ENCODE peak calls at places on chromosomes 6 and 20, in five cellular contexts. J is ovary, N is HCT116, Y is lower leg skin, X is IMR-90. B is an unnamed sample.

GRCh38 chr6:106677282-106677681 is 47.9 kb downstream of the QRSL1 start:
- DNase-seq in Y (no peak), J (no peak), X (no peak), N (no peak), B (no peak)

GRCh38 chr6:75934643-75935472 is 137.6 kb downstream of the IMPG1 start:
- DNase-seq in X (peak; percentile 79), N (peak; percentile 48), J (peak; percentile 37), Y (no peak), B (peak; percentile 42)

GRCh38 chr6:44431118-44431725 is 43.7 kb downstream of the CDC5L start:
- DNase-seq in J (peak; percentile 56), Y (no peak), N (peak; percentile 45), X (peak; percentile 73), B (no peak)

GRCh38 chr6:100099189-100100074 is 105.4 kb upstream of the MCHR2 start:
- DNase-seq in X (peak; percentile 41), Y (no peak), N (peak; percentile 16), J (no peak), B (no peak)

GRCh38 chr6:17469006-17469972 is 75.9 kb downstream of the CAP2 start:
- DNase-seq in J (no peak), Y (peak; percentile 57), X (no peak), N (no peak), B (no peak)

GRCh38 chr6:122996797-122997520 is 924 bp downstream of the CLVS2 start:
- DNase-seq in X (no peak), N (no peak), Y (no peak), J (no peak), B (no peak)

GRCh38 chr20:22430746-22431168 is 153.6 kb downstream of the FOXA2 start:
- DNase-seq in N (no peak), Y (no peak), J (no peak), X (no peak), B (no peak)

GRCh38 chr20:48260370-48260769 is 475.1 kb upstream of the SULF2 start:
- DNase-seq in X (no peak), J (no peak), Y (peak; percentile 84), N (no peak), B (no peak)

GRCh38 chr6:139982652-139983051 is 608.2 kb upstream of the CITED2 start:
- DNase-seq in X (peak; percentile 74), N (no peak), J (no peak), Y (no peak), B (no peak)

GRCh38 chr20:47642118-47642517 is 140.4 kb downstream of the NCOA3 start:
- DNase-seq in X (no peak), J (no peak), N (no peak), Y (no peak), B (no peak)

GRCh38 chr6:105644073-105644489 is 241.2 kb upstream of the PREP start:
- DNase-seq in Y (no peak), N (no peak), J (no peak), X (no peak), B (no peak)

GRCh38 chr20:49980140-49981008 is 2.4 kb upstream of the SNAI1 start:
- DNase-seq in Y (no peak), X (no peak), J (no peak), N (no peak), B (no peak)

GRCh38 chr6:119738425-119738824 is 388.9 kb upstream of the MAN1A1 start:
- DNase-seq in Y (no peak), J (no peak), N (no peak), X (no peak), B (no peak)

GRCh38 chr6:134810402-134810801 is 139.5 kb downstream of the ALDH8A1 start:
- DNase-seq in N (no peak), X (peak; percentile 34), Y (no peak), J (no peak), B (no peak)

GRCh38 chr6:133590814-133591213 is 298.1 kb upstream of the TCF21 start:
- DNase-seq in J (no peak), Y (no peak), N (no peak), X (peak; percentile 41), B (no peak)

GRCh38 chr6:133594551-133594950 is 294.4 kb upstream of the TCF21 start:
- DNase-seq in N (no peak), J (no peak), Y (no peak), X (peak; percentile 34), B (no peak)

GRCh38 chr6:133590196-133590595 is 298.7 kb upstream of the TCF21 start:
- DNase-seq in Y (no peak), J (no peak), X (no peak), N (no peak), B (no peak)

GRCh38 chr6:133587841-133588240 is 301.1 kb upstream of the TCF21 start:
- DNase-seq in J (no peak), X (peak; percentile 87), Y (no peak), N (no peak), B (no peak)

DNA sequence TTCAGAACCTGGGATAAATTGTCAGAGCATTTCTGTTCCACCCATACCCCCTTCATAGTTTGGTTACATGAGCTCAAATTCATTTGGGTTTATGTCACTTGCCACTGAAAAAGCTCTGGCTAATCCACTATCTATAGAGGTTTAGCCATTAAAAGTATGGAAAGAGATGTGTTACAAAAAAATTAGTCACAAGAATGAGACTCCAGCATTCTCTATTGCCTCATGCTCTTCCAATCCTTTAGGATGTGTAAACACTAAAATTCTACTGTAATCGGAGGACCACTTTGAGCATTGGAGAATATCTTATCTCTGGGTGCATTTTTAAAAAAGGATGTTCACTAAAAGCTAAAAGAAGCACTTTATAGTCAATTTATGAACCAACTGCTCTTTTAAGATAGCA is 297.6 kb upstream of the TCF21 start:
- DNase-seq in J (no peak), Y (no peak), X (peak; percentile 57), N (no peak), B (no peak)
- TF ChIP-seq POLR2A in J (no peak), Y (no peak), X (no peak), N (no peak), B (no peak)

GRCh38 chr6:111088668-111089003 is 1.3 kb downstream of the SLC16A10 start:
- DNase-seq in N (no peak), X (no peak), Y (no peak), J (no peak), B (no peak)

GRCh38 chr6:111087871-111088667 is 766 bp downstream of the SLC16A10 start:
- DNase-seq in X (no peak), J (peak; percentile 17), Y (no peak), N (peak; percentile 10), B (no peak)

GRCh38 chr6:111086685-111087084 is 618 bp upstream of the SLC16A10 start:
- DNase-seq in N (no peak), J (no peak), Y (no peak), X (no peak), B (no peak)

GRCh38 chr6:111090766-111091165 is 3.5 kb downstream of the SLC16A10 start:
- DNase-seq in J (no peak), Y (no peak), X (no peak), N (no peak), B (no peak)

GRCh38 chr6:111087106-111087835 is at the start of gene SLC16A10:
- DNase-seq in N (peak; percentile 39), Y (peak; percentile 91), X (no peak), J (peak; percentile 75), B (no peak)
- TF ChIP-seq POLR2A in N (peak; percentile 70), Y (no peak), X (no peak), J (peak; percentile 57), B (no peak)

GRCh38 chr6:79079425-79080130 is 1.5 kb upstream of the PHIP start:
- DNase-seq in J (no peak), Y (no peak), N (no peak), X (peak; percentile 8), B (no peak)

GRCh38 chr6:79076881-79077641 is 993 bp downstream of the PHIP start:
- DNase-seq in N (peak; percentile 69), Y (peak; percentile 97), J (peak; percentile 86), X (peak; percentile 95), B (peak; percentile 92)

GRCh38 chr6:79076160-79076559 is 1.9 kb downstream of the PHIP start:
- DNase-seq in N (no peak), X (peak; percentile 5), Y (no peak), J (no peak), B (no peak)

GRCh38 chr6:79077680-79078056 is 386 bp downstream of the PHIP start:
- DNase-seq in J (no peak), Y (no peak), X (no peak), N (no peak), B (peak; percentile 26)

GRCh38 chr6:79078057-79078969 is at the start of gene PHIP:
- DNase-seq in Y (peak; percentile 99), X (peak; percentile 97), J (peak; percentile 92), N (peak; percentile 90), B (peak; percentile 75)
- TF ChIP-seq POLR2A in Y (no peak), X (peak; percentile 37), J (peak; percentile 57), N (peak; percentile 91), B (peak; percentile 75)

GRCh38 chr6:56685102-56685733 is 42.5 kb upstream of the DST start:
- DNase-seq in Y (no peak), J (no peak), X (no peak), N (no peak), B (no peak)

GRCh38 chr6:56685994-56686393 is 43.3 kb upstream of the DST start:
- DNase-seq in Y (no peak), X (no peak), N (no peak), J (no peak), B (no peak)

GRCh38 chr6:56684342-56685101 is 41.8 kb upstream of the DST start:
- DNase-seq in X (no peak), J (no peak), N (no peak), Y (no peak), B (no peak)

GRCh38 chr6:56682580-56682979 is 39.9 kb upstream of the DST start:
- DNase-seq in N (no peak), J (no peak), Y (no peak), X (no peak), B (no peak)

GRCh38 chr6:56683882-56684281 is 41.2 kb upstream of the DST start:
- DNase-seq in J (no peak), N (no peak), Y (no peak), X (peak; percentile 93), B (peak; percentile 40)
- TF ChIP-seq POLR2A in J (no peak), N (no peak), Y (no peak), X (no peak), B (no peak)

GRCh38 chr6:36116943-36117342 is 13.4 kb upstream of the MAPK13 start:
- DNase-seq in Y (no peak), X (no peak), N (no peak), J (no peak), B (no peak)

GRCh38 chr6:36117639-36118549 is 12.4 kb upstream of the MAPK13 start:
- DNase-seq in N (no peak), X (no peak), J (no peak), Y (no peak), B (no peak)

GRCh38 chr6:36119927-36120477 is 10.3 kb upstream of the MAPK13 start:
- DNase-seq in N (no peak), Y (no peak), X (no peak), J (no peak), B (no peak)

GRCh38 chr6:36119209-36119608 is 11.1 kb upstream of the MAPK13 start:
- DNase-seq in X (no peak), N (no peak), Y (no peak), J (no peak), B (no peak)

DNA sequence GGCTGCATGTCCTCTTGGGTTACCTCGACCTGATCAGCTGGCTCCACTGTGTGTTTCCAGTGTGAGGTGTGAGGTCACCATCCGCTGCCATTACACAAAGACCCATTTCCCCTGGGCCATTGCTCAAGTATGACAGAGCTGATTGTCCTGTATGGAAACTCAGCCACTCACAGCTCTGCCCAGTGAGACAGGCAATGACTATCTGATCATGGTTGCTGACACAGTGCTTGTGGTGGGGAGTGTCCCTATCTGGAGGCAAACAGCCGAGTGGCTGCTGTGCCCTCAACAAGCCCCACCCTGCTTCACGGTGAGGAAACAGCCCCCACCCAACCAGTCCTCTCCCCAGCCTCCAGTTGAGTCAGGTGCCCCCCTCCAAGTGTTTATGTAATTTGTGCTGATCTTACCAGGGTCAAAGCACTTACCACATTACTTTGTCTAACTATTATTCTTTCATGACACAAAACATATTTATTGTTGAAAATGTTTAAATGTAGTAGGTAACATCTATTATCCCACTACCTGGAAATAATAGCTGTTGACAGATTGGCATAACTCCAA is 11.7 kb upstream of the MAPK13 start:
- DNase-seq in N (no peak), J (no peak), Y (no peak), X (no peak), B (no peak)
- TF ChIP-seq POLR2A in N (no peak), J (no peak), Y (no peak), X (no peak), B (no peak)